ENCODE peak calls at places on chromosome 14, in eight cellular contexts. L is upper lobe of right lung, G is ovary, Q is A549, Z is PC-3, B is cardiac muscle cell, D is tibial nerve, S is heart right ventricle. R is an unnamed sample.

GRCh38 chr14:100132903-100133510 is 26.4 kb downstream of the DEGS2 start:
- DNase-seq in L (no peak), G (no peak), Q (no peak), Z (no peak), B (no peak), D (no peak), S (no peak), R (no peak)

GRCh38 chr14:54691525-54692260 is 124.8 kb downstream of the SAMD4A start:
- DNase-seq in L (peak; percentile 83), G (peak; percentile 70), Q (peak; percentile 73), Z (peak; percentile 97), B (peak; percentile 85), D (peak; percentile 63), S (peak; percentile 70), R (peak; percentile 78)

GRCh38 chr14:67940894-67941455 is 121.4 kb downstream of the RAD51B start:
- DNase-seq in L (no peak), G (no peak), Q (peak; percentile 19), Z (peak; percentile 27), B (peak; percentile 15), D (no peak), S (no peak), R (peak; percentile 95)

GRCh38 chr14:67533754-67534085 is 630 bp downstream of the PLEKHH1 start:
- DNase-seq in L (no peak), G (no peak), Q (no peak), Z (peak; percentile 32), B (peak; percentile 28), D (no peak), S (no peak), R (no peak)

GRCh38 chr14:31124197-31124596 is 83.4 kb downstream of the HECTD1 start:
- DNase-seq in L (no peak), G (no peak), Q (no peak), Z (no peak), B (no peak), D (no peak), S (no peak), R (no peak)

GRCh38 chr14:88986146-88986841 is 161.8 kb downstream of the TTC8 start:
- DNase-seq in L (no peak), G (peak; percentile 24), Q (peak; percentile 84), Z (peak; percentile 74), B (no peak), D (no peak), S (peak; percentile 15), R (peak; percentile 89)

GRCh38 chr14:67675219-67675582 is 769 bp upstream of the VTI1B start:
- DNase-seq in L (no peak), G (no peak), Q (peak; percentile 4), Z (no peak), B (no peak), D (no peak), S (no peak), R (no peak)

GRCh38 chr14:89078021-89078676 is 253.7 kb downstream of the TTC8 start:
- DNase-seq in L (no peak), G (no peak), Q (no peak), Z (no peak), B (no peak), D (no peak), S (no peak), R (no peak)

GRCh38 chr14:20412422-20412821 is 879 bp downstream of the TEP1 start:
- DNase-seq in L (no peak), G (no peak), Q (no peak), Z (no peak), B (no peak), D (no peak), S (no peak), R (peak; percentile 14)

GRCh38 chr14:64035143-64035542 is 182.3 kb downstream of the SYNE2 start:
- DNase-seq in L (no peak), G (no peak), Q (no peak), Z (no peak), B (no peak), D (no peak), S (no peak), R (peak; percentile 39)

GRCh38 chr14:51328089-51328941 is 88.3 kb downstream of the TMX1 start:
- DNase-seq in L (no peak), G (no peak), Q (peak; percentile 9), Z (peak; percentile 41), B (no peak), D (no peak), S (peak; percentile 30), R (peak; percentile 58)

GRCh38 chr14:101774814-101775213 is 13.3 kb downstream of the PPP2R5C start:
- DNase-seq in L (no peak), G (no peak), Q (no peak), Z (no peak), B (no peak), D (no peak), S (no peak), R (no peak)

GRCh38 chr14:26707234-26707633 is 109.4 kb upstream of the NOVA1 start:
- DNase-seq in L (no peak), G (no peak), Q (no peak), Z (no peak), B (no peak), D (no peak), S (no peak), R (no peak)

GRCh38 chr14:100714205-100714781 is 12.4 kb upstream of the DLK1 start:
- DNase-seq in L (no peak), G (no peak), Q (no peak), Z (no peak), B (no peak), D (no peak), S (no peak), R (no peak)

GRCh38 chr14:24432259-24433131 is 2.7 kb downstream of the KHNYN start:
- DNase-seq in L (no peak), G (peak; percentile 24), Q (no peak), Z (no peak), B (no peak), D (no peak), S (no peak), R (no peak)
- H3K4me3 ChIP-seq in L (peak overlapping the region; percentile 86), G (no peak overlapping the region), Q (no peak overlapping the region), Z (peak overlapping the region; percentile 98), B (no peak overlapping the region), D (no peak overlapping the region), S (no peak overlapping the region), R (no peak overlapping the region)

DNA sequence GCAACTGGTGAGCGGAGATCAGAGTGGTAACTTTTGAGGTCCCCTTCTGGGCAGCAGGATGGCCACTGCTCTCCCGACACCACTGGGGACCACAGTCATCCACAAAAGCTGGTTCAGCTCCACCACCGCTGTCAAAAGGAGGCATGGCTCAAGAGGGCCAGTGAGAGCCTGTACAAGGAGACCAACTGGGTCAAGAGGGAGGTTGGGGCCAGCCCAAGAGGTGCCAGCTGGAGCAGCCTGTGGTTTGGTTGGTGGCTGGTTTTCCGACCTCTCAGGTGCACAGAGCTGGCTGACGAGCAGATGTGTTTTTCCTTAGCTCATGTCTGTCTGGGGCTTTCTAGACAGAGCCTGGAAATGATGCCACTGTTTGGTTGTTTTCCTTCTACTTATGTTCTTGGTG is 60.1 kb downstream of the ERH start:
- DNase-seq in L (no peak), G (no peak), Q (no peak), Z (no peak), B (no peak), D (no peak), S (no peak), R (no peak)
- H3K4me1 ChIP-seq in L (no peaks in the 10 kb centered on the region), G (no peaks in the 10 kb centered on the region), Q (no peaks in the 10 kb centered on the region), Z (no peaks in the 10 kb centered on the region), B (no peaks in the 10 kb centered on the region), D (no peaks in the 10 kb centered on the region), S (peaks cover 3% of the 10 kb centered on the region), R (no peaks in the 10 kb centered on the region)

GRCh38 chr14:95297832-95298231 is 21.9 kb downstream of the CLMN start:
- DNase-seq in L (no peak), G (no peak), Q (no peak), Z (no peak), B (no peak), D (no peak), S (no peak), R (no peak)
- H3K4me3 ChIP-seq in L (no peak overlapping the region), G (no peak overlapping the region), Q (no peak overlapping the region), Z (no peak overlapping the region), B (no peak overlapping the region), D (no peak overlapping the region), S (no peak overlapping the region), R (no peak overlapping the region)

GRCh38 chr14:93035585-93035916 is 80.2 kb downstream of the ITPK1 start:
- DNase-seq in L (no peak), G (no peak), Q (no peak), Z (no peak), B (no peak), D (no peak), S (no peak), R (no peak)

GRCh38 chr14:93034671-93034994 is 81.1 kb downstream of the ITPK1 start:
- DNase-seq in L (no peak), G (no peak), Q (no peak), Z (no peak), B (no peak), D (no peak), S (no peak), R (no peak)

GRCh38 chr14:93033039-93033982 is 82.4 kb downstream of the ITPK1 start:
- DNase-seq in L (no peak), G (no peak), Q (no peak), Z (no peak), B (no peak), D (no peak), S (no peak), R (no peak)

GRCh38 chr14:93032301-93032929 is 83.3 kb downstream of the ITPK1 start:
- DNase-seq in L (no peak), G (no peak), Q (peak; percentile 81), Z (peak; percentile 54), B (no peak), D (no peak), S (no peak), R (no peak)

DNA sequence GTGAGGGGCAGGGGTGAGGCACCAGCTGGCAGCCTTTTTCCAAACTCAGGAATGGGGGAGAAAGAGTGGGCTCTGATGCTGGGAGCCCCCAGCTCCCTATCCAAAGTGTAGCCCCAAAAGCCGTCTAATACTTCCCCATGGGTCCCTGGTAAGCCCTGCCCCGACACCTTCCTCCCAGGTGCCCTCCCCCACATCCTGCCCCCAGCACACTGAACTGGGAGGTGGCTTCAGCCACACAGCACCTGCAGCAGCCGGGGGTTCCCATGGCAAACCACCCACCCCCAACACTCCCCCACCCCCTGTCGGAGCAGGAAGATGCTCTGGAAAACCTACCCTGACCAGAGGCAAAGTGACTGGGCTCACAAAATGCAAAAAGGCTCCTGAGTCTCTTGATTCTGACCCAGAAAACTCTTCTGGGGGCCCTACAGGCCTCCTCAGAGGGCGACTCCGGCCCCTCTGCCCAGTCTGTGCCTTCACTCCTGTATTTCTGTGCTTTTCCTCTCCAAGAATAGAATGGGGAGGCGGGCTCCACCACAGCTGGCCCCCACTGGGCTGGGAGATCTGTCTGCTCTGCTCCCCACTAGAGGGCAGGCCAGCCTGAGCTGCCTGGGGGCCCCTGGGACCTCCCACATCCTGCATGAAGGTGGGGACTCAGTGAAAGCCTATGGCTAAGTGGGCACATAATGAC is 81.6 kb downstream of the ITPK1 start:
- DNase-seq in L (no peak), G (no peak), Q (no peak), Z (no peak), B (peak; percentile 51), D (no peak), S (no peak), R (no peak)
- H3K4me1 ChIP-seq in L (peaks cover 49% of the 10 kb centered on the region), G (peaks cover 20% of the 10 kb centered on the region), Q (peaks cover 91% of the 10 kb centered on the region), Z (peaks cover 51% of the 10 kb centered on the region), B (peaks cover 44% of the 10 kb centered on the region), D (peaks cover 8% of the 10 kb centered on the region), S (peaks cover 65% of the 10 kb centered on the region), R (peaks cover 12% of the 10 kb centered on the region)

R was measured in fibroblast of lung.